ENCODE peak calls at places on chromosome 2, in four cellular contexts. One of them, this sample, is unnamed.

GRCh38 chr2:196849895-196850294 is 40.7 kb upstream of the C2orf66 start:
- DNase-seq in IMR-90: peak
- DNase-seq in H9: no peak
- DNase-seq in mesendoderm: peak
- DNase-seq in this sample: no peak

GRCh38 chr2:114111329-114111728 is 221.4 kb downstream of the ACTR3 start:
- DNase-seq in mesendoderm: no peak
- DNase-seq in H9: no peak
- DNase-seq in IMR-90: no peak
- DNase-seq in this sample: no peak

GRCh38 chr2:188810591-188810990 is 163.6 kb upstream of the COL3A1 start:
- DNase-seq in mesendoderm: no peak
- DNase-seq in IMR-90: no peak
- DNase-seq in H9: no peak
- DNase-seq in this sample: no peak

GRCh38 chr2:128642801-128643200 is 324.1 kb upstream of the HS6ST1 start:
- DNase-seq in H9: no peak
- DNase-seq in mesendoderm: no peak
- DNase-seq in IMR-90: no peak
- DNase-seq in this sample: no peak

GRCh38 chr2:30361751-30362394 is 85.2 kb upstream of the LCLAT1 start:
- DNase-seq in IMR-90: no peak
- DNase-seq in mesendoderm: no peak
- DNase-seq in H9: peak
- DNase-seq in this sample: no peak

GRCh38 chr2:84375020-84375419 is 84.1 kb downstream of the SUCLG1 start:
- DNase-seq in H9: no peak
- DNase-seq in mesendoderm: no peak
- DNase-seq in IMR-90: no peak
- DNase-seq in this sample: no peak

GRCh38 chr2:39996653-39997080 is 217.6 kb upstream of the THUMPD2 start:
- DNase-seq in mesendoderm: peak
- DNase-seq in IMR-90: peak
- DNase-seq in H9: no peak
- DNase-seq in this sample: no peak

GRCh38 chr2:66702251-66702745 is 267.4 kb downstream of the MEIS1 start:
- DNase-seq in IMR-90: no peak
- DNase-seq in mesendoderm: no peak
- DNase-seq in H9: no peak
- DNase-seq in this sample: no peak

GRCh38 chr2:199458017-199458805 is 472 bp upstream of the SATB2 start:
- DNase-seq in H9: peak
- DNase-seq in mesendoderm: peak
- DNase-seq in IMR-90: no peak
- DNase-seq in this sample: no peak

GRCh38 chr2:232422051-232422450 is 15.4 kb downstream of the ALPG start:
- DNase-seq in mesendoderm: no peak
- DNase-seq in IMR-90: no peak
- DNase-seq in H9: peak
- DNase-seq in this sample: no peak

GRCh38 chr2:120564213-120565094 is 171.2 kb upstream of the GLI2 start:
- DNase-seq in mesendoderm: peak
- DNase-seq in IMR-90: no peak
- DNase-seq in H9: peak
- DNase-seq in this sample: no peak

GRCh38 chr2:24617431-24617830 is 126.4 kb downstream of the NCOA1 start:
- DNase-seq in mesendoderm: no peak
- DNase-seq in H9: no peak
- DNase-seq in IMR-90: no peak
- DNase-seq in this sample: no peak

GRCh38 chr2:177244244-177244771 is 20.2 kb downstream of the NFE2L2 start:
- DNase-seq in H9: no peak
- DNase-seq in mesendoderm: no peak
- DNase-seq in IMR-90: no peak
- DNase-seq in this sample: no peak

GRCh38 chr2:152134488-152135280 is 35.8 kb upstream of the CACNB4 start:
- DNase-seq in IMR-90: peak
- DNase-seq in mesendoderm: peak
- DNase-seq in H9: no peak
- DNase-seq in this sample: no peak

GRCh38 chr2:236172238-236172865 is 4.2 kb upstream of the GBX2 start:
- DNase-seq in H9: no peak
- DNase-seq in IMR-90: no peak
- DNase-seq in mesendoderm: no peak
- DNase-seq in this sample: peak

GRCh38 chr2:231942180-231942579 is 16.0 kb upstream of the NPPC start:
- DNase-seq in IMR-90: no peak
- DNase-seq in H9: no peak
- DNase-seq in mesendoderm: no peak
- DNase-seq in this sample: no peak

GRCh38 chr2:168138911-168139310 is 108.5 kb downstream of the STK39 start:
- DNase-seq in IMR-90: no peak
- DNase-seq in mesendoderm: peak
- DNase-seq in H9: no peak
- DNase-seq in this sample: no peak

GRCh38 chr2:290090-290722 is 2.3 kb upstream of the ALKAL2 start:
- DNase-seq in IMR-90: peak
- DNase-seq in mesendoderm: peak
- DNase-seq in H9: peak
- DNase-seq in this sample: peak

GRCh38 chr2:38603402-38604265 is 906 bp upstream of the HNRNPLL start:
- DNase-seq in H9: peak
- DNase-seq in mesendoderm: peak
- DNase-seq in IMR-90: peak
- DNase-seq in this sample: peak

GRCh38 chr2:159064446-159065301 is 96.2 kb downstream of the TANC1 start:
- DNase-seq in H9: no peak
- DNase-seq in mesendoderm: peak
- DNase-seq in IMR-90: peak
- DNase-seq in this sample: no peak

GRCh38 chr2:188623995-188624643 is 332.4 kb downstream of the GULP1 start:
- DNase-seq in mesendoderm: peak
- DNase-seq in H9: no peak
- DNase-seq in IMR-90: peak
- DNase-seq in this sample: no peak

GRCh38 chr2:136505462-136505861 is 259.9 kb upstream of the THSD7B start:
- DNase-seq in H9: no peak
- DNase-seq in IMR-90: no peak
- DNase-seq in mesendoderm: no peak
- DNase-seq in this sample: no peak

GRCh38 chr2:136502660-136503059 is 262.7 kb upstream of the THSD7B start:
- DNase-seq in mesendoderm: no peak
- DNase-seq in H9: no peak
- DNase-seq in IMR-90: no peak
- DNase-seq in this sample: no peak
- H4K5ac ChIP-seq in mesendoderm: no peak
- H4K5ac ChIP-seq in H9: no peak
- H4K5ac ChIP-seq in IMR-90: no peak
- H4K5ac ChIP-seq in this sample: no peak

GRCh38 chr2:201127570-201127969 is 11.6 kb downstream of the CFLAR start:
- DNase-seq in mesendoderm: no peak
- DNase-seq in IMR-90: peak
- DNase-seq in H9: no peak
- DNase-seq in this sample: no peak
- H4K5ac ChIP-seq in mesendoderm: no peak
- H4K5ac ChIP-seq in IMR-90: peak
- H4K5ac ChIP-seq in H9: no peak
- H4K5ac ChIP-seq in this sample: no peak

GRCh38 chr2:43209204-43209717 is 17.1 kb downstream of the ZFP36L2 start:
- DNase-seq in IMR-90: no peak
- DNase-seq in H9: no peak
- DNase-seq in mesendoderm: no peak
- DNase-seq in this sample: no peak
- H4K5ac ChIP-seq in IMR-90: no peak
- H4K5ac ChIP-seq in H9: no peak
- H4K5ac ChIP-seq in mesendoderm: no peak
- H4K5ac ChIP-seq in this sample: no peak

DNA sequence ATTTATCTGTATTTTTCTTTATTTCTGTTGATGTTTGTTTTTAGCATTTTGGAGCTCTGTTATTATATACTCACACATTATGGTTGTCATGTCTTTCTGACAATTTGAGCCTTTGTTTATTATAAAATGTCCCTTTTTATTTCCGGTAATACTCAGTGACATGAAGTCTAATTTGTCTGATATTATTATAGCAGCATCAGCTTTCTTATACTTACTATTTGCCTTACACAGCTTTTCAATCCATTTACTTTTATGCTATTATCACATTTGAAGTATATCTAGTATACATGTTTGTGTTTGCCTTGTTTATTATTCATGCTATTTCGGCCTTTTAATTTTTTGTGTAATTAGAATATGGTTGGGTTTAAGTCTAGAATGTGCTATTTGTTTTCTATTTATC is 430.6 kb upstream of the FANCL start:
- DNase-seq in H9: no peak
- DNase-seq in mesendoderm: no peak
- DNase-seq in IMR-90: no peak
- DNase-seq in this sample: no peak
- H4K5ac ChIP-seq in H9: no peak
- H4K5ac ChIP-seq in mesendoderm: no peak
- H4K5ac ChIP-seq in IMR-90: no peak
- H4K5ac ChIP-seq in this sample: no peak

DNA sequence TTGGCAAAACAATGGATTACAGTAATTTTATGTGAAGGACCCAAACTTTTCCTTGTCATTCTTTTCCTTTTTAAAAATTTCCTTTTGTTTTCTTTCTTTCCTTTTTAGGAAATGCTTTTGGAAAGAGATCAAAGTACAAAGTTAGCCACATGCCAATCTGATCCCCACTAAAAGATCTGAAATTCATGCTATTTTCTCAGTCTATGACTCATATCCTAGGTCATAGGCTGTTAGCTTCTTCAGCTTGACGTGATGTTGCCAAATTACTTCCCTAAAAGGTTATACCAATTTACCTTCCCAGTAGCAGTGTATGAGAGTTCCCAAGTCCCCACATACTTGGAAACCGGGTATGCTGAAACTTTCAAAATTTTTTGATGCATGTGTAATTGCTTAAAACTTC is 355.3 kb downstream of the INSIG2 start:
- DNase-seq in H9: no peak
- DNase-seq in mesendoderm: peak
- DNase-seq in IMR-90: peak
- DNase-seq in this sample: no peak
- H4K5ac ChIP-seq in H9: no peak
- H4K5ac ChIP-seq in mesendoderm: no peak
- H4K5ac ChIP-seq in IMR-90: no peak
- H4K5ac ChIP-seq in this sample: no peak